ENCODE peak calls at places on chromosomes 6 and 20, in seven cellular contexts. One of them, this sample, is unnamed.

GRCh38 chr20:57688864-57689263 is 21.0 kb downstream of the PMEPA1 start:
- DNase-seq in HCT116: no peak
- DNase-seq in GM12878: no peak
- DNase-seq in H1: no peak
- DNase-seq in SK-N-SH: no peak
- DNase-seq in HepG2: no peak
- DNase-seq in K562: no peak
- DNase-seq in this sample: no peak

GRCh38 chr20:44073675-44074071 is 113.3 kb downstream of the JPH2 start:
- DNase-seq in HCT116: no peak
- DNase-seq in GM12878: no peak
- DNase-seq in H1: peak
- DNase-seq in SK-N-SH: no peak
- DNase-seq in HepG2: no peak
- DNase-seq in K562: no peak
- DNase-seq in this sample: no peak

GRCh38 chr6:36444470-36444869 is 1.7 kb downstream of the KCTD20 start:
- DNase-seq in HCT116: no peak
- DNase-seq in GM12878: no peak
- DNase-seq in H1: no peak
- DNase-seq in SK-N-SH: no peak
- DNase-seq in HepG2: no peak
- DNase-seq in K562: no peak
- DNase-seq in this sample: peak

GRCh38 chr6:81752969-81753708 is 658 bp upstream of the TENT5A start:
- DNase-seq in HCT116: peak
- DNase-seq in GM12878: no peak
- DNase-seq in H1: peak
- DNase-seq in SK-N-SH: peak
- DNase-seq in HepG2: peak
- DNase-seq in K562: peak
- DNase-seq in this sample: peak

GRCh38 chr20:24959591-24960301 is 10.7 kb downstream of the CST7 start:
- DNase-seq in HCT116: no peak
- DNase-seq in GM12878: no peak
- DNase-seq in H1: no peak
- DNase-seq in SK-N-SH: no peak
- DNase-seq in HepG2: no peak
- DNase-seq in K562: no peak
- DNase-seq in this sample: no peak

GRCh38 chr6:139588076-139588639 is 213.7 kb upstream of the CITED2 start:
- DNase-seq in HCT116: peak
- DNase-seq in GM12878: no peak
- DNase-seq in H1: no peak
- DNase-seq in SK-N-SH: no peak
- DNase-seq in HepG2: peak
- DNase-seq in K562: peak
- DNase-seq in this sample: peak

GRCh38 chr6:121917263-121917829 is 481.9 kb downstream of the GJA1 start:
- DNase-seq in HCT116: no peak
- DNase-seq in GM12878: no peak
- DNase-seq in H1: no peak
- DNase-seq in SK-N-SH: no peak
- DNase-seq in HepG2: no peak
- DNase-seq in K562: no peak
- DNase-seq in this sample: no peak

GRCh38 chr6:14985366-14985765 is 260.5 kb upstream of the JARID2 start:
- DNase-seq in HCT116: no peak
- DNase-seq in GM12878: no peak
- DNase-seq in H1: no peak
- DNase-seq in SK-N-SH: no peak
- DNase-seq in HepG2: no peak
- DNase-seq in K562: no peak
- DNase-seq in this sample: no peak

GRCh38 chr6:124119591-124119990 is 315.9 kb downstream of the NKAIN2 start:
- DNase-seq in HCT116: no peak
- DNase-seq in GM12878: no peak
- DNase-seq in H1: no peak
- DNase-seq in SK-N-SH: no peak
- DNase-seq in HepG2: no peak
- DNase-seq in K562: no peak
- DNase-seq in this sample: no peak

GRCh38 chr6:38512211-38512610 is 127.5 kb downstream of the BTBD9 start:
- DNase-seq in HCT116: no peak
- DNase-seq in GM12878: no peak
- DNase-seq in H1: no peak
- DNase-seq in SK-N-SH: no peak
- DNase-seq in HepG2: no peak
- DNase-seq in K562: no peak
- DNase-seq in this sample: no peak

GRCh38 chr6:138219398-138219797 is 1.1 kb upstream of the PBOV1 start:
- DNase-seq in HCT116: no peak
- DNase-seq in GM12878: no peak
- DNase-seq in H1: no peak
- DNase-seq in SK-N-SH: no peak
- DNase-seq in HepG2: no peak
- DNase-seq in K562: no peak
- DNase-seq in this sample: no peak

GRCh38 chr20:58895099-58895795 is 42.7 kb downstream of the GNAS start:
- DNase-seq in HCT116: no peak
- DNase-seq in GM12878: no peak
- DNase-seq in H1: no peak
- DNase-seq in SK-N-SH: no peak
- DNase-seq in HepG2: no peak
- DNase-seq in K562: no peak
- DNase-seq in this sample: no peak

GRCh38 chr6:52551483-52552277 is 25.2 kb downstream of the TRAM2 start:
- DNase-seq in HCT116: no peak
- DNase-seq in GM12878: no peak
- DNase-seq in H1: peak
- DNase-seq in SK-N-SH: peak
- DNase-seq in HepG2: peak
- DNase-seq in K562: no peak
- DNase-seq in this sample: no peak

GRCh38 chr20:46004813-46005505 is 3.7 kb upstream of the MMP9 start:
- DNase-seq in HCT116: no peak
- DNase-seq in GM12878: no peak
- DNase-seq in H1: no peak
- DNase-seq in SK-N-SH: no peak
- DNase-seq in HepG2: no peak
- DNase-seq in K562: no peak
- DNase-seq in this sample: no peak

GRCh38 chr6:27591660-27592059 is 118.8 kb upstream of the ZNF184 start:
- DNase-seq in HCT116: no peak
- DNase-seq in GM12878: no peak
- DNase-seq in H1: peak
- DNase-seq in SK-N-SH: no peak
- DNase-seq in HepG2: peak
- DNase-seq in K562: peak
- DNase-seq in this sample: no peak

GRCh38 chr6:30816791-30817739 is 67.3 kb upstream of the DDR1 start:
- DNase-seq in HCT116: no peak
- DNase-seq in GM12878: peak
- DNase-seq in H1: no peak
- DNase-seq in SK-N-SH: no peak
- DNase-seq in HepG2: no peak
- DNase-seq in K562: no peak
- DNase-seq in this sample: no peak

GRCh38 chr6:169589699-169590257 is 112.1 kb downstream of the WDR27 start:
- DNase-seq in HCT116: no peak
- DNase-seq in GM12878: no peak
- DNase-seq in H1: no peak
- DNase-seq in SK-N-SH: no peak
- DNase-seq in HepG2: no peak
- DNase-seq in K562: no peak
- DNase-seq in this sample: no peak

DNA sequence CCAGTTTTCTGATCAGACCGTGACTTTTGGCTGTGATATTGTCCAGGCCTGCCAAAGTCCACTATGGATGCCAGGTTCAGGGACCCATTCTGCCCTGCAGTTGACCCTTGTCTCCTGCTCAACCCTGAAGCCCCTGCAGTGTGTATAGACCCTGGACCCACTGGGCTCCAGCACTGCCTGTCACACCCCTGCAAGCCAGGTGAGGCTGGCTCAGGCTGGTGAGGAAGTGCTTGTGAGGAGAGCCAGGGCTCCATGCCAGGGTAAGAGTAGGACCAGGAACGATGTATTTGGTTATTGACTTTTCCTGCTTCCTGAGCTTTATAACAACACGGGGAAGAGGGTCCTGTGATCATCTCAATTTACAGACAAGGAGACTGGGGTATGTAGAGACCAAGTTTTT is 19.1 kb upstream of the CD93 start:
- DNase-seq in HCT116: no peak
- DNase-seq in GM12878: no peak
- DNase-seq in H1: no peak
- DNase-seq in SK-N-SH: no peak
- DNase-seq in HepG2: no peak
- DNase-seq in K562: no peak
- DNase-seq in this sample: no peak
- TF ChIP-seq JUND in HCT116: no peak
- TF ChIP-seq JUND in GM12878: no peak
- TF ChIP-seq JUND in H1: no peak
- TF ChIP-seq JUND in SK-N-SH: no peak
- TF ChIP-seq JUND in HepG2: no peak
- TF ChIP-seq JUND in K562: no peak
- TF ChIP-seq JUND in this sample: no peak

DNA sequence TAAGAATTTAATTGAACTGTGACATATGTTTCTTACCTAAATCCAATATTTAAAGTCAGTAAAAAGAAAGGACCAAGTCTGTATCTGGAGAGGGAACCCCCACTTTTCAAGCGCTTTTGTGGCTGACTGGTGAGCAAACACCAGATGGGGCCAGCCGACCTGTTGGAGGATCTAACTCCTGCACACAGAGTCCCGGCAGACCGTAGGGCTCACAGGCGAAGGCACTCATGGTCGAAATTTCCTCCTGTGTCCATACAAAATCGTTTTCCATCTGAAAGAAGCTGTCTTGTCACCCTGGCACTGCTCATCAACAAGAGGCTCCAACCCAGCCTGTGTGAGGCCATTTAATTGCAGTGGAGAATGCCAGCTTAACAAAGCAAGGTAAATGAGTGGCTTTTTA is 94.0 kb downstream of the SCML4 start:
- DNase-seq in HCT116: no peak
- DNase-seq in GM12878: no peak
- DNase-seq in H1: no peak
- DNase-seq in SK-N-SH: no peak
- DNase-seq in HepG2: no peak
- DNase-seq in K562: no peak
- DNase-seq in this sample: no peak
- TF ChIP-seq JUND in HCT116: no peak
- TF ChIP-seq JUND in GM12878: no peak
- TF ChIP-seq JUND in H1: no peak
- TF ChIP-seq JUND in SK-N-SH: no peak
- TF ChIP-seq JUND in HepG2: no peak
- TF ChIP-seq JUND in K562: no peak
- TF ChIP-seq JUND in this sample: no peak

GRCh38 chr6:34602318-34603111 is 46.4 kb upstream of the SPDEF start:
- DNase-seq in HCT116: no peak
- DNase-seq in GM12878: no peak
- DNase-seq in H1: no peak
- DNase-seq in SK-N-SH: no peak
- DNase-seq in HepG2: peak
- DNase-seq in K562: no peak
- DNase-seq in this sample: no peak

GRCh38 chr6:34610819-34611477 is 54.8 kb upstream of the SPDEF start:
- DNase-seq in HCT116: peak
- DNase-seq in GM12878: no peak
- DNase-seq in H1: no peak
- DNase-seq in SK-N-SH: no peak
- DNase-seq in HepG2: peak
- DNase-seq in K562: peak
- DNase-seq in this sample: no peak

GRCh38 chr6:34606477-34607130 is 50.5 kb upstream of the SPDEF start:
- DNase-seq in HCT116: no peak
- DNase-seq in GM12878: no peak
- DNase-seq in H1: no peak
- DNase-seq in SK-N-SH: no peak
- DNase-seq in HepG2: no peak
- DNase-seq in K562: no peak
- DNase-seq in this sample: no peak

GRCh38 chr6:34608321-34609091 is 52.4 kb upstream of the SPDEF start:
- DNase-seq in HCT116: no peak
- DNase-seq in GM12878: no peak
- DNase-seq in H1: no peak
- DNase-seq in SK-N-SH: no peak
- DNase-seq in HepG2: no peak
- DNase-seq in K562: no peak
- DNase-seq in this sample: no peak
- TF ChIP-seq JUND in HCT116: no peak
- TF ChIP-seq JUND in GM12878: no peak
- TF ChIP-seq JUND in H1: no peak
- TF ChIP-seq JUND in SK-N-SH: no peak
- TF ChIP-seq JUND in HepG2: no peak
- TF ChIP-seq JUND in K562: no peak
- TF ChIP-seq JUND in this sample: no peak

DNA sequence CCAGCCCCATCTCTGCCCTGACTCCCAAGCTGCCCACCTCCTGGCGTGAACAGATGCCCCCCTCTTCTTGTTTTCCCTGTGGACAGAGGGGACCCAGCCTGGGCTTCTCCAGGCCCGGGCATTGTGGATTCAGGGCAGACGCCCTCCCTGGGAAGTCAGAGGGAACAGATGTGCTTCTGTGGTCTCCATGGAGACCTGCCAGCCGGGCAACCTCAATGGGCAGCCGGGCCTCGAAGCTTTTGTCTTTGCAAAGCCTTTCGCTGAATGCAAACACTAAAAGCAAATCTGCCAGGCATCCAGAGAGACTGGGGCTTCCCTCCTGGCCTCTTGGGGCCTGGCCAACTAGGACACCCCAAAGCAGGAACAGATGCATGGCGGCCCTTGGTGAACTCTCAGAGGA is 369.9 kb upstream of the SULF2 start:
- DNase-seq in HCT116: no peak
- DNase-seq in GM12878: no peak
- DNase-seq in H1: no peak
- DNase-seq in SK-N-SH: no peak
- DNase-seq in HepG2: no peak
- DNase-seq in K562: no peak
- DNase-seq in this sample: no peak
- TF ChIP-seq JUND in HCT116: no peak
- TF ChIP-seq JUND in GM12878: no peak
- TF ChIP-seq JUND in H1: no peak
- TF ChIP-seq JUND in SK-N-SH: no peak
- TF ChIP-seq JUND in HepG2: no peak
- TF ChIP-seq JUND in K562: no peak
- TF ChIP-seq JUND in this sample: no peak

GRCh38 chr6:151289399-151290007 is 49.7 kb downstream of the AKAP12 start:
- DNase-seq in HCT116: no peak
- DNase-seq in GM12878: no peak
- DNase-seq in H1: no peak
- DNase-seq in SK-N-SH: no peak
- DNase-seq in HepG2: no peak
- DNase-seq in K562: no peak
- DNase-seq in this sample: no peak
- TF ChIP-seq JUND in HCT116: peak
- TF ChIP-seq JUND in GM12878: no peak
- TF ChIP-seq JUND in H1: no peak
- TF ChIP-seq JUND in SK-N-SH: no peak
- TF ChIP-seq JUND in HepG2: no peak
- TF ChIP-seq JUND in K562: no peak
- TF ChIP-seq JUND in this sample: no peak

This sample was measured in T47D.